ENCODE peak calls at places on chromosomes 5 and 9, in eight cellular contexts. G, X, Z, L, U, H, W and E are unnamed samples.

GRCh38 chr5:77204967-77205366 is 5.5 kb upstream of the PDE8B start:
- DNase-seq in G (no peak), W (no peak), U (no peak), Z (no peak), H (no peak), L (no peak), X (peak), E (no peak)

GRCh38 chr9:16133032-16133431 is 580.2 kb downstream of the CCDC171 start:
- DNase-seq in H (no peak), Z (no peak), U (no peak), X (no peak), L (no peak), W (no peak), G (no peak), E (no peak)

GRCh38 chr9:20228096-20228495 is 394.2 kb downstream of the MLLT3 start:
- DNase-seq in H (no peak), Z (no peak), G (no peak), X (no peak), U (no peak), L (no peak), W (no peak), E (no peak)

GRCh38 chr5:170070556-170071412 is 34.9 kb upstream of the FOXI1 start:
- DNase-seq in U (no peak), Z (peak), W (no peak), L (no peak), H (peak), G (peak), X (peak), E (peak)

GRCh38 chr5:51388488-51389325 is 5.5 kb downstream of the ISL1 start:
- DNase-seq in W (no peak), H (no peak), L (no peak), Z (no peak), U (no peak), X (no peak), G (no peak), E (no peak)

GRCh38 chr9:93587651-93588347 is 11.4 kb downstream of the PHF2 start:
- DNase-seq in W (no peak), L (no peak), G (peak), U (no peak), X (no peak), H (peak), Z (no peak), E (peak)

GRCh38 chr9:72926506-72926905 is 26.3 kb downstream of the ALDH1A1 start:
- DNase-seq in W (no peak), Z (no peak), L (no peak), G (no peak), U (no peak), X (no peak), H (no peak), E (no peak)

GRCh38 chr5:81422671-81423070 is 28.7 kb upstream of the ACOT12 start:
- DNase-seq in H (no peak), L (no peak), W (peak), U (no peak), X (peak), G (no peak), Z (no peak), E (no peak)

GRCh38 chr5:151624486-151624885 is 33.4 kb upstream of the FAT2 start:
- DNase-seq in L (no peak), G (peak), X (peak), W (no peak), H (no peak), U (no peak), Z (no peak), E (no peak)

GRCh38 chr9:122206118-122207046 is 22.4 kb downstream of the LHX6 start:
- DNase-seq in Z (no peak), W (peak), H (no peak), G (no peak), X (peak), L (no peak), U (no peak), E (no peak)

GRCh38 chr5:91357806-91358205 is 25.3 kb downstream of the ARRDC3 start:
- DNase-seq in U (no peak), Z (no peak), L (no peak), W (no peak), X (no peak), H (no peak), G (no peak), E (no peak)

GRCh38 chr5:84148651-84149050 is 236.0 kb downstream of the EDIL3 start:
- DNase-seq in Z (no peak), W (no peak), G (no peak), L (no peak), H (no peak), X (no peak), U (no peak), E (no peak)

GRCh38 chr9:4197548-4197947 is 102.3 kb downstream of the GLIS3 start:
- DNase-seq in L (no peak), H (no peak), G (no peak), X (no peak), U (no peak), Z (peak), W (no peak), E (peak)

GRCh38 chr9:19969721-19970120 is 180.9 kb upstream of the SLC24A2 start:
- DNase-seq in H (no peak), W (peak), Z (no peak), U (no peak), X (peak), G (no peak), L (no peak), E (no peak)

GRCh38 chr5:109884676-109885075 is 194.9 kb downstream of the MAN2A1 start:
- DNase-seq in G (no peak), H (no peak), Z (no peak), W (no peak), L (no peak), X (no peak), U (no peak), E (no peak)

GRCh38 chr5:87539839-87540238 is 127.1 kb upstream of the CCNH start:
- DNase-seq in G (no peak), W (no peak), L (no peak), H (no peak), U (no peak), Z (no peak), X (no peak), E (no peak)

GRCh38 chr5:52989781-52990530 is 804 bp downstream of the ITGA2 start:
- DNase-seq in X (peak), L (no peak), H (peak), W (no peak), G (peak), Z (peak), U (no peak), E (peak)

GRCh38 chr9:133493845-133494540 is 15.1 kb upstream of the SLC2A6 start:
- DNase-seq in L (no peak), X (no peak), G (no peak), H (no peak), Z (no peak), U (no peak), W (no peak), E (no peak)

GRCh38 chr5:98605010-98605425 is 168.4 kb upstream of the RGMB start:
- DNase-seq in U (no peak), H (no peak), G (peak), X (peak), L (no peak), Z (no peak), W (no peak), E (no peak)

GRCh38 chr5:176319827-176320554 is 41.6 kb downstream of the KIAA1191 start:
- DNase-seq in H (no peak), W (no peak), U (no peak), Z (no peak), X (peak), G (no peak), L (no peak), E (no peak)

GRCh38 chr5:1468247-1468612 is 23.0 kb upstream of the SLC6A3 start:
- DNase-seq in U (no peak), H (peak), Z (peak), W (no peak), L (no peak), G (peak), X (peak), E (peak)

GRCh38 chr9:72769546-72769945 is 183.3 kb downstream of the ALDH1A1 start:
- DNase-seq in U (no peak), Z (no peak), W (no peak), X (no peak), H (no peak), L (no peak), G (no peak), E (no peak)

GRCh38 chr5:169302491-169303118 is 1.7 kb upstream of the SLIT3 start:
- DNase-seq in H (peak), X (peak), L (peak), Z (peak), W (peak), U (no peak), G (peak), E (peak)

GRCh38 chr9:129100383-129101169 is 10.0 kb downstream of the CRAT start:
- DNase-seq in G (no peak), L (no peak), W (no peak), H (no peak), U (no peak), X (no peak), Z (no peak), E (peak)

GRCh38 chr9:128216781-128217553 is 13.8 kb downstream of the DNM1 start:
- DNase-seq in G (no peak), L (no peak), U (no peak), W (no peak), Z (no peak), X (no peak), H (no peak), E (no peak)

GRCh38 chr9:82037126-82037525 is 48.6 kb downstream of the SPATA31D1 start:
- DNase-seq in Z (no peak), G (no peak), U (no peak), W (no peak), L (no peak), H (no peak), X (peak), E (no peak)

GRCh38 chr5:2887401-2888348 is 136.2 kb upstream of the IRX2 start:
- DNase-seq in L (no peak), Z (no peak), H (no peak), X (no peak), W (no peak), G (no peak), U (no peak), E (peak)

GRCh38 chr5:125485003-125485641 is 738.7 kb upstream of the ZNF608 start:
- DNase-seq in G (peak), H (peak), W (peak), U (peak), L (no peak), Z (peak), X (peak), E (no peak)

GRCh38 chr5:142215915-142216681 is 107.5 kb downstream of the NDFIP1 start:
- DNase-seq in G (no peak), X (peak), Z (no peak), L (no peak), H (peak), U (no peak), W (peak), E (no peak)

GRCh38 chr9:131603711-131604439 is 58.6 kb downstream of the PRRT1B start:
- DNase-seq in G (no peak), Z (no peak), L (no peak), W (no peak), U (no peak), X (no peak), H (no peak), E (no peak)

GRCh38 chr5:5587474-5587873 is 165.0 kb downstream of the ICE1 start:
- DNase-seq in X (no peak), Z (no peak), H (no peak), G (no peak), U (no peak), W (no peak), L (no peak), E (no peak)

GRCh38 chr9:135602789-135603481 is 36.4 kb downstream of the GLT6D1 start:
- DNase-seq in H (peak), G (peak), U (no peak), L (peak), W (no peak), Z (peak), X (peak), E (peak)

GRCh38 chr9:90726215-90726614 is 75.4 kb upstream of the SYK start:
- DNase-seq in L (no peak), G (peak), Z (no peak), X (no peak), U (no peak), H (no peak), W (no peak), E (peak)

GRCh38 chr9:31034311-31034710 is 1350.1 kb upstream of the ACO1 start:
- DNase-seq in H (no peak), U (no peak), L (no peak), Z (no peak), W (no peak), G (peak), X (peak), E (no peak)